ENCODE peak calls at places on chromosomes 12 and 14, in five cellular contexts. W is stimulated activated effector memory CD8-positive, alpha-beta T cell treated with anti-CD3 and anti-CD28 coated beads, Interleukin-12 subunit alpha, Interleukin-12 subunit beta, amount 100 ng/mL, for 72 hours; I is fibroblast of gingiva; E is cardiac fibroblast; B is stomach. T is an unnamed sample.

GRCh38 chr12:127531561-127531960 is 735.4 kb upstream of the TMEM132C start:
- DNase-seq in W (no peak), I (no peak), E (no peak), B (no peak), T (no peak)

GRCh38 chr12:47273191-47273626 is 193.4 kb upstream of the AMIGO2 start:
- DNase-seq in W (no peak), I (no peak), E (peak), B (no peak), T (no peak)

GRCh38 chr14:69483765-69484443 is 624 bp upstream of the PLEKHD1 start:
- DNase-seq in W (no peak), I (no peak), E (peak), B (no peak), T (no peak)

GRCh38 chr14:85061256-85061655 is 468.7 kb upstream of the FLRT2 start:
- DNase-seq in W (no peak), I (no peak), E (peak), B (no peak), T (no peak)

GRCh38 chr14:99514552-99515300 is 33.5 kb downstream of the CCNK start:
- DNase-seq in W (no peak), I (no peak), E (no peak), B (no peak), T (no peak)

GRCh38 chr12:109169676-109170075 is 53.3 kb downstream of the ACACB start:
- DNase-seq in W (no peak), I (no peak), E (no peak), B (no peak), T (no peak)

GRCh38 chr12:71732357-71732712 is 22.3 kb upstream of the RAB21 start:
- DNase-seq in W (no peak), I (no peak), E (no peak), B (no peak), T (no peak)

GRCh38 chr12:81340910-81341309 is 263.0 kb downstream of the ACSS3 start:
- DNase-seq in W (no peak), I (no peak), E (no peak), B (no peak), T (no peak)

GRCh38 chr12:63084501-63084900 is 66.5 kb downstream of the AVPR1A start:
- DNase-seq in W (no peak), I (no peak), E (no peak), B (no peak), T (no peak)

GRCh38 chr14:68011629-68012028 is 192.1 kb downstream of the RAD51B start:
- DNase-seq in W (no peak), I (peak), E (peak), B (no peak), T (no peak)

GRCh38 chr14:68404652-68405183 is 388.1 kb downstream of the ZFP36L1 start:
- DNase-seq in W (no peak), I (no peak), E (no peak), B (no peak), T (no peak)

GRCh38 chr14:100296106-100296651 is 10.1 kb downstream of the SLC25A29 start:
- DNase-seq in W (no peak), I (no peak), E (no peak), B (no peak), T (no peak)

GRCh38 chr12:111141205-111141604 is 220.8 kb upstream of the MYL2 start:
- DNase-seq in W (no peak), I (no peak), E (no peak), B (no peak), T (no peak)

GRCh38 chr14:72716471-72716870 is 177.4 kb downstream of the DPF3 start:
- DNase-seq in W (no peak), I (no peak), E (peak), B (no peak), T (no peak)